ENCODE peak calls at places on chromosome 11, in four cellular contexts. G is neural progenitor cell; Y is stimulated activated CD8-positive, alpha-beta memory T cell treated with anti-CD3 and anti-CD28 coated beads, Interleukin-4, amount 100 ng/mL, for 24 hours; H is NCI-H1436 treated with DMSO at 0.1 percent for 48 hours. S is an unnamed sample.

GRCh38 chr11:45455536-45455935 is 169.4 kb upstream of the SYT13 start:
- DNase-seq in H (no peak), Y (no peak), G (no peak), S (no peak)

GRCh38 chr11:18720811-18721575 is 5.0 kb downstream of the IGSF22 start:
- DNase-seq in H (no peak), Y (peak), G (peak), S (no peak)

GRCh38 chr11:69370984-69371709 is 77.2 kb downstream of the MYEOV start:
- DNase-seq in H (no peak), G (no peak), Y (no peak), S (no peak)

GRCh38 chr11:128716661-128717210 is 22.9 kb downstream of the FLI1 start:
- DNase-seq in G (peak), H (no peak), Y (no peak), S (peak)

GRCh38 chr11:14309425-14310192 is 49.4 kb downstream of the RRAS2 start:
- DNase-seq in G (no peak), H (no peak), Y (no peak), S (no peak)

GRCh38 chr11:65741185-65741584 is 20.6 kb upstream of the RNASEH2C start:
- DNase-seq in Y (no peak), G (no peak), H (no peak), S (no peak)

GRCh38 chr11:94737171-94737611 is 31.0 kb upstream of the AMOTL1 start:
- DNase-seq in Y (no peak), H (no peak), G (no peak), S (peak)

GRCh38 chr11:48081151-48082010 is 101.0 kb downstream of the PTPRJ start:
- DNase-seq in Y (no peak), G (no peak), H (no peak), S (peak)

GRCh38 chr11:132844956-132845355 is 687.3 kb downstream of the OPCML start:
- DNase-seq in Y (no peak), H (no peak), G (no peak), S (peak)

GRCh38 chr11:61738776-61739175 is 13.7 kb upstream of the MYRF start:
- DNase-seq in H (no peak), G (no peak), Y (no peak), S (no peak)

GRCh38 chr11:12534549-12534948 is 139.7 kb upstream of the TEAD1 start:
- DNase-seq in G (no peak), Y (no peak), H (no peak), S (no peak)

GRCh38 chr11:122796128-122796717 is 42.1 kb upstream of the CRTAM start:
- DNase-seq in H (no peak), Y (peak), G (peak), S (peak)

GRCh38 chr11:104225047-104225446 is 61.1 kb upstream of the PDGFD start:
- DNase-seq in H (no peak), Y (no peak), G (no peak), S (no peak)

GRCh38 chr11:47415949-47416472 is 7.6 kb downstream of the SLC39A13 start:
- DNase-seq in G (peak), H (no peak), Y (no peak), S (peak)

GRCh38 chr11:60939301-60939700 is 12.7 kb downstream of the SLC15A3 start:
- DNase-seq in G (no peak), H (no peak), Y (no peak), S (no peak)

GRCh38 chr11:41799747-41800146 is 340.3 kb upstream of the LRRC4C start:
- DNase-seq in G (no peak), Y (no peak), H (no peak), S (no peak)

GRCh38 chr11:116353517-116353916 is 419.3 kb downstream of the BUD13 start:
- DNase-seq in H (no peak), G (no peak), Y (no peak), S (no peak)

S was measured in A172.